ENCODE peak calls at places on chromosomes 3 and 15, in seven cellular contexts. E, J, P, M, C, Y and L are unnamed samples.

GRCh38 chr3:59313365-59313764 is 263.5 kb upstream of the CFAP20DC start:
- DNase-seq in E (no peak), J (peak; percentile 7), P (peak; percentile 63), M (no peak), C (peak; percentile 57), Y (peak; percentile 44), L (no peak)

GRCh38 chr3:72951259-72951722 is 45.3 kb upstream of the PPP4R2 start:
- DNase-seq in E (no peak), J (no peak), P (no peak), M (no peak), C (no peak), Y (no peak), L (no peak)

GRCh38 chr15:35444557-35445204 is 101.3 kb downstream of the DPH6 start:
- DNase-seq in E (no peak), J (peak; percentile 86), P (peak; percentile 61), M (no peak), C (peak; percentile 42), Y (no peak), L (peak; percentile 36)

GRCh38 chr3:9553021-9553948 is at the start of gene LHFPL4:
- DNase-seq in E (no peak), J (no peak), P (no peak), M (no peak), C (no peak), Y (no peak), L (no peak)

GRCh38 chr15:78162038-78162437 is 12.9 kb downstream of the IDH3A start:
- DNase-seq in E (no peak), J (no peak), P (no peak), M (no peak), C (no peak), Y (no peak), L (no peak)

GRCh38 chr15:33846151-33846550 is 122.1 kb upstream of the CHRM5 start:
- DNase-seq in E (no peak), J (no peak), P (no peak), M (no peak), C (no peak), Y (no peak), L (no peak)

GRCh38 chr3:63724987-63725386 is 72.5 kb downstream of the SNTN start:
- DNase-seq in E (peak; percentile 75), J (no peak), P (no peak), M (no peak), C (peak; percentile 84), Y (no peak), L (peak; percentile 74)

GRCh38 chr3:130459944-130460343 is 57.0 kb upstream of the COL6A6 start:
- DNase-seq in E (no peak), J (no peak), P (no peak), M (no peak), C (no peak), Y (no peak), L (no peak)